ENCODE peak calls at places on chromosomes 1 and 21, in eight cellular contexts. T is HTR-8/SVneo; U is CD8-positive, alpha-beta T cell; J is upper lobe of right lung; R is B cell; C is stomach; A is NCI-H748 treated with DMSO at 0.1 percent for 48 hours; Z is iris pigment epithelial cell. P is an unnamed sample.

GRCh38 chr1:161427733-161428516 is 60.2 kb upstream of the CFAP126 start:
- DNase-seq in T (peak), U (no peak), J (no peak), R (peak), C (no peak), A (no peak), Z (peak), P (no peak)

GRCh38 chr1:17348593-17349234 is 23.3 kb upstream of the PADI6 start:
- DNase-seq in T (no peak), U (no peak), J (peak), R (no peak), C (no peak), A (no peak), Z (no peak), P (no peak)

GRCh38 chr1:29343908-29344307 is 107.6 kb downstream of the PTPRU start:
- DNase-seq in T (no peak), U (no peak), J (peak), R (no peak), C (no peak), A (no peak), Z (no peak), P (no peak)

GRCh38 chr1:17645512-17645911 is 106.0 kb downstream of the ARHGEF10L start:
- DNase-seq in T (no peak), U (no peak), J (no peak), R (no peak), C (no peak), A (no peak), Z (no peak), P (no peak)

GRCh38 chr1:23600283-23600682 is 41.0 kb upstream of the ID3 start:
- DNase-seq in T (no peak), U (no peak), J (no peak), R (no peak), C (no peak), A (no peak), Z (no peak), P (no peak)

GRCh38 chr1:16029288-16029687 is 7.5 kb downstream of the CLCNKA start:
- DNase-seq in T (no peak), U (no peak), J (no peak), R (no peak), C (no peak), A (no peak), Z (no peak), P (no peak)

GRCh38 chr1:117671781-117672501 is 66.1 kb downstream of the TENT5C start:
- DNase-seq in T (no peak), U (peak), J (peak), R (peak), C (peak), A (no peak), Z (peak), P (peak)

GRCh38 chr1:228210684-228211083 is 2.8 kb downstream of the OBSCN start:
- DNase-seq in T (no peak), U (no peak), J (no peak), R (no peak), C (no peak), A (no peak), Z (no peak), P (no peak)

GRCh38 chr21:34612056-34612455 is 2.9 kb downstream of the RCAN1 start:
- DNase-seq in T (no peak), U (no peak), J (no peak), R (no peak), C (no peak), A (no peak), Z (no peak), P (no peak)

GRCh38 chr1:83849191-83850061 is 149.5 kb downstream of the TTLL7 start:
- DNase-seq in T (no peak), U (no peak), J (no peak), R (no peak), C (no peak), A (peak), Z (no peak), P (no peak)

GRCh38 chr1:6108937-6109636 is 63.4 kb downstream of the KCNAB2 start:
- DNase-seq in T (peak), U (no peak), J (peak), R (no peak), C (no peak), A (peak), Z (peak), P (no peak)

GRCh38 chr21:38181101-38181500 is 75.7 kb upstream of the KCNJ15 start:
- DNase-seq in T (no peak), U (no peak), J (no peak), R (no peak), C (no peak), A (no peak), Z (no peak), P (no peak)

GRCh38 chr1:117686907-117687306 is 81.1 kb downstream of the TENT5C start:
- DNase-seq in T (peak), U (no peak), J (no peak), R (no peak), C (no peak), A (no peak), Z (no peak), P (no peak)